ENCODE peak calls at places on chromosomes 16 and 17, in eight cellular contexts. One of them, this sample, is unnamed. For H3K9me3, the result is how much of the 10 kb centered on the place peaks cover.

GRCh38 chr17:73424571-73424970 is 112.8 kb upstream of the CDC42EP4 start:
- DNase-seq in CD4-positive, alpha-beta memory T cell: no peak
- DNase-seq in effector memory CD4-positive, alpha-beta T cell: no peak
- DNase-seq in CD8-positive, alpha-beta T cell: no peak
- DNase-seq in AG04450: no peak
- DNase-seq in sigmoid colon: peak
- DNase-seq in right cardiac atrium: no peak
- DNase-seq in CD4-positive, alpha-beta T cell: no peak
- DNase-seq in this sample: no peak

GRCh38 chr17:73531171-73531570 is 113.1 kb downstream of the SDK2 start:
- DNase-seq in CD4-positive, alpha-beta memory T cell: no peak
- DNase-seq in effector memory CD4-positive, alpha-beta T cell: no peak
- DNase-seq in CD8-positive, alpha-beta T cell: no peak
- DNase-seq in AG04450: no peak
- DNase-seq in sigmoid colon: no peak
- DNase-seq in right cardiac atrium: no peak
- DNase-seq in CD4-positive, alpha-beta T cell: no peak
- DNase-seq in this sample: no peak

GRCh38 chr17:61517843-61518606 is 65.8 kb downstream of the TBX4 start:
- DNase-seq in CD4-positive, alpha-beta memory T cell: no peak
- DNase-seq in effector memory CD4-positive, alpha-beta T cell: no peak
- DNase-seq in CD8-positive, alpha-beta T cell: no peak
- DNase-seq in AG04450: no peak
- DNase-seq in sigmoid colon: no peak
- DNase-seq in right cardiac atrium: no peak
- DNase-seq in CD4-positive, alpha-beta T cell: no peak
- DNase-seq in this sample: no peak

GRCh38 chr17:59756236-59756818 is 48.9 kb downstream of the VMP1 start:
- DNase-seq in CD4-positive, alpha-beta memory T cell: no peak
- DNase-seq in effector memory CD4-positive, alpha-beta T cell: no peak
- DNase-seq in CD8-positive, alpha-beta T cell: no peak
- DNase-seq in AG04450: no peak
- DNase-seq in sigmoid colon: no peak
- DNase-seq in right cardiac atrium: no peak
- DNase-seq in CD4-positive, alpha-beta T cell: no peak
- DNase-seq in this sample: no peak

GRCh38 chr17:42120161-42121065 is 754 bp downstream of the KAT2A start:
- DNase-seq in CD4-positive, alpha-beta memory T cell: no peak
- DNase-seq in effector memory CD4-positive, alpha-beta T cell: no peak
- DNase-seq in CD8-positive, alpha-beta T cell: no peak
- DNase-seq in AG04450: no peak
- DNase-seq in sigmoid colon: no peak
- DNase-seq in right cardiac atrium: no peak
- DNase-seq in CD4-positive, alpha-beta T cell: no peak
- DNase-seq in this sample: no peak

GRCh38 chr16:3045758-3046505 is 429 bp upstream of the MMP25 start:
- DNase-seq in CD4-positive, alpha-beta memory T cell: no peak
- DNase-seq in effector memory CD4-positive, alpha-beta T cell: no peak
- DNase-seq in CD8-positive, alpha-beta T cell: no peak
- DNase-seq in AG04450: no peak
- DNase-seq in sigmoid colon: no peak
- DNase-seq in right cardiac atrium: no peak
- DNase-seq in CD4-positive, alpha-beta T cell: no peak
- DNase-seq in this sample: no peak

GRCh38 chr17:48162946-48163506 is 55.5 kb downstream of the SNX11 start:
- DNase-seq in CD4-positive, alpha-beta memory T cell: no peak
- DNase-seq in effector memory CD4-positive, alpha-beta T cell: no peak
- DNase-seq in CD8-positive, alpha-beta T cell: no peak
- DNase-seq in AG04450: no peak
- DNase-seq in sigmoid colon: no peak
- DNase-seq in right cardiac atrium: no peak
- DNase-seq in CD4-positive, alpha-beta T cell: no peak
- DNase-seq in this sample: no peak

GRCh38 chr17:44865921-44866320 is 18.2 kb downstream of the HIGD1B start:
- DNase-seq in CD4-positive, alpha-beta memory T cell: no peak
- DNase-seq in effector memory CD4-positive, alpha-beta T cell: no peak
- DNase-seq in CD8-positive, alpha-beta T cell: no peak
- DNase-seq in AG04450: no peak
- DNase-seq in sigmoid colon: no peak
- DNase-seq in right cardiac atrium: no peak
- DNase-seq in CD4-positive, alpha-beta T cell: no peak
- DNase-seq in this sample: no peak

GRCh38 chr17:8189711-8190477 is at the start of gene BORCS6:
- DNase-seq in CD4-positive, alpha-beta memory T cell: peak
- DNase-seq in effector memory CD4-positive, alpha-beta T cell: peak
- DNase-seq in CD8-positive, alpha-beta T cell: peak
- DNase-seq in AG04450: peak
- DNase-seq in sigmoid colon: peak
- DNase-seq in right cardiac atrium: peak
- DNase-seq in CD4-positive, alpha-beta T cell: peak
- DNase-seq in this sample: peak

GRCh38 chr17:62578757-62579487 is 48.5 kb upstream of the MRC2 start:
- DNase-seq in CD4-positive, alpha-beta memory T cell: no peak
- DNase-seq in effector memory CD4-positive, alpha-beta T cell: no peak
- DNase-seq in CD8-positive, alpha-beta T cell: no peak
- DNase-seq in AG04450: no peak
- DNase-seq in sigmoid colon: no peak
- DNase-seq in right cardiac atrium: no peak
- DNase-seq in CD4-positive, alpha-beta T cell: no peak
- DNase-seq in this sample: no peak

GRCh38 chr17:45580914-45581313 is 90.4 kb upstream of the PLEKHM1 start:
- DNase-seq in CD4-positive, alpha-beta memory T cell: no peak
- DNase-seq in effector memory CD4-positive, alpha-beta T cell: no peak
- DNase-seq in CD8-positive, alpha-beta T cell: no peak
- DNase-seq in AG04450: no peak
- DNase-seq in sigmoid colon: no peak
- DNase-seq in right cardiac atrium: no peak
- DNase-seq in CD4-positive, alpha-beta T cell: no peak
- DNase-seq in this sample: no peak

GRCh38 chr16:57325458-57325857 is 33.1 kb upstream of the CCL22 start:
- DNase-seq in CD4-positive, alpha-beta memory T cell: no peak
- DNase-seq in effector memory CD4-positive, alpha-beta T cell: no peak
- DNase-seq in CD8-positive, alpha-beta T cell: no peak
- DNase-seq in AG04450: no peak
- DNase-seq in sigmoid colon: no peak
- DNase-seq in right cardiac atrium: no peak
- DNase-seq in CD4-positive, alpha-beta T cell: no peak
- DNase-seq in this sample: no peak

GRCh38 chr17:57889892-57890856 is 40.3 kb upstream of the MRPS23 start:
- DNase-seq in CD4-positive, alpha-beta memory T cell: no peak
- DNase-seq in effector memory CD4-positive, alpha-beta T cell: no peak
- DNase-seq in CD8-positive, alpha-beta T cell: no peak
- DNase-seq in AG04450: no peak
- DNase-seq in sigmoid colon: peak
- DNase-seq in right cardiac atrium: peak
- DNase-seq in CD4-positive, alpha-beta T cell: no peak
- DNase-seq in this sample: no peak

GRCh38 chr16:35305476-35305875 is 1846.1 kb downstream of the TP53TG3F start:
- DNase-seq in CD4-positive, alpha-beta memory T cell: no peak
- DNase-seq in effector memory CD4-positive, alpha-beta T cell: no peak
- DNase-seq in CD8-positive, alpha-beta T cell: no peak
- DNase-seq in AG04450: no peak
- DNase-seq in sigmoid colon: no peak
- DNase-seq in right cardiac atrium: no peak
- DNase-seq in CD4-positive, alpha-beta T cell: no peak
- DNase-seq in this sample: no peak
- H3K9me3 ChIP-seq in CD4-positive, alpha-beta memory T cell: under half
- H3K9me3 ChIP-seq in effector memory CD4-positive, alpha-beta T cell: under half
- H3K9me3 ChIP-seq in CD8-positive, alpha-beta T cell: under half
- H3K9me3 ChIP-seq in AG04450: under half
- H3K9me3 ChIP-seq in sigmoid colon: under half
- H3K9me3 ChIP-seq in right cardiac atrium: under half
- H3K9me3 ChIP-seq in CD4-positive, alpha-beta T cell: under half
- H3K9me3 ChIP-seq in this sample: under half

DNA sequence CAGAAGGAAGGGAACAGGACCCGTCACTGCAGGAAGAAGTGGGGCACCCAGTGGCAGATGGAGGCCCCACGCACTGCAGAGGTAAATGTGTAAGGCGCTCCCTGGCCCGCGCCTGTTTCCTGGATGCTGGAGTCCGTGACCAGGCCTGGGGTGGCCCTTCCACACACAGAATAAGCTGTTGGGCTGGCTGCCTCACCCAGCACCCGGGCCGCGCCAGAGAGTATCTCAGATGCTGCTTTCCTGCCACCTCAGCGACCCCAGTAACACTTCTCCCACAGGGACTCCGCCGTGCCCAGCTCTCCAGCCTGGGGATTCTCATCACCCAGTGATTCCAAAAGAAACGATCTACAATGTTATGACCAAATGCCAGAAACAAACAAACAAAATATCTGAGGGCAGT is 1993.1 kb downstream of the TP53TG3F start:
- DNase-seq in CD4-positive, alpha-beta memory T cell: no peak
- DNase-seq in effector memory CD4-positive, alpha-beta T cell: no peak
- DNase-seq in CD8-positive, alpha-beta T cell: no peak
- DNase-seq in AG04450: no peak
- DNase-seq in sigmoid colon: no peak
- DNase-seq in right cardiac atrium: no peak
- DNase-seq in CD4-positive, alpha-beta T cell: no peak
- DNase-seq in this sample: no peak
- H3K9me3 ChIP-seq in CD4-positive, alpha-beta memory T cell: under half
- H3K9me3 ChIP-seq in effector memory CD4-positive, alpha-beta T cell: under half
- H3K9me3 ChIP-seq in CD8-positive, alpha-beta T cell: under half
- H3K9me3 ChIP-seq in AG04450: half or more
- H3K9me3 ChIP-seq in sigmoid colon: under half
- H3K9me3 ChIP-seq in right cardiac atrium: under half
- H3K9me3 ChIP-seq in CD4-positive, alpha-beta T cell: under half
- H3K9me3 ChIP-seq in this sample: under half

GRCh38 chr16:58467915-58468314 is 32.0 kb upstream of the NDRG4 start:
- DNase-seq in CD4-positive, alpha-beta memory T cell: no peak
- DNase-seq in effector memory CD4-positive, alpha-beta T cell: no peak
- DNase-seq in CD8-positive, alpha-beta T cell: no peak
- DNase-seq in AG04450: no peak
- DNase-seq in sigmoid colon: no peak
- DNase-seq in right cardiac atrium: no peak
- DNase-seq in CD4-positive, alpha-beta T cell: no peak
- DNase-seq in this sample: no peak
- H3K9me3 ChIP-seq in CD4-positive, alpha-beta memory T cell: under half
- H3K9me3 ChIP-seq in effector memory CD4-positive, alpha-beta T cell: under half
- H3K9me3 ChIP-seq in CD8-positive, alpha-beta T cell: under half
- H3K9me3 ChIP-seq in AG04450: under half
- H3K9me3 ChIP-seq in sigmoid colon: under half
- H3K9me3 ChIP-seq in right cardiac atrium: under half
- H3K9me3 ChIP-seq in CD4-positive, alpha-beta T cell: under half
- H3K9me3 ChIP-seq in this sample: under half

DNA sequence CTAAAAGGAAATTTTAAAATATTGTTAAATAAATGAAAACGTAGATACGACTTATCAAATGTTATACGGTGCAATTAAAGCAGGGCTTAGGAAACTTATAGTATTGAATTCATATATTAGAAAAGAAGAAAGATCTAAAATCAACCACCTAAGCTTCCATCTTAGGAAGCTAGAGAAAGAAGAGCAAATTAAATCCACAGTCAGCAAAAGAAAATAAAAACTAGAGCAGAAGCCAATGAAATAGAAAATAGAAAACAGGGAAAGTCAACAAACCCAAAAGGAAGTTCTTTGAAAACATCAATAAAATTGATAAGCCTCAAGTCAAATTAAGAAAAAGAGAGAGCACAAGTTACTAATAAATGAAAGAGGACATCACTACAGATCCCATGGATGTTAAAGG is 74.6 kb upstream of the CACNG5 start:
- DNase-seq in CD4-positive, alpha-beta memory T cell: no peak
- DNase-seq in effector memory CD4-positive, alpha-beta T cell: no peak
- DNase-seq in CD8-positive, alpha-beta T cell: no peak
- DNase-seq in AG04450: no peak
- DNase-seq in sigmoid colon: no peak
- DNase-seq in right cardiac atrium: no peak
- DNase-seq in CD4-positive, alpha-beta T cell: no peak
- DNase-seq in this sample: no peak
- H3K9me3 ChIP-seq in CD4-positive, alpha-beta memory T cell: under half
- H3K9me3 ChIP-seq in effector memory CD4-positive, alpha-beta T cell: under half
- H3K9me3 ChIP-seq in CD8-positive, alpha-beta T cell: under half
- H3K9me3 ChIP-seq in AG04450: under half
- H3K9me3 ChIP-seq in sigmoid colon: under half
- H3K9me3 ChIP-seq in right cardiac atrium: under half
- H3K9me3 ChIP-seq in CD4-positive, alpha-beta T cell: under half
- H3K9me3 ChIP-seq in this sample: under half

GRCh38 chr16:76748698-76749097 is 442.3 kb upstream of the MON1B start:
- DNase-seq in CD4-positive, alpha-beta memory T cell: no peak
- DNase-seq in effector memory CD4-positive, alpha-beta T cell: no peak
- DNase-seq in CD8-positive, alpha-beta T cell: no peak
- DNase-seq in AG04450: no peak
- DNase-seq in sigmoid colon: no peak
- DNase-seq in right cardiac atrium: no peak
- DNase-seq in CD4-positive, alpha-beta T cell: no peak
- DNase-seq in this sample: no peak
- H3K9me3 ChIP-seq in CD4-positive, alpha-beta memory T cell: under half
- H3K9me3 ChIP-seq in effector memory CD4-positive, alpha-beta T cell: under half
- H3K9me3 ChIP-seq in CD8-positive, alpha-beta T cell: under half
- H3K9me3 ChIP-seq in AG04450: under half
- H3K9me3 ChIP-seq in sigmoid colon: under half
- H3K9me3 ChIP-seq in right cardiac atrium: under half
- H3K9me3 ChIP-seq in CD4-positive, alpha-beta T cell: under half
- H3K9me3 ChIP-seq in this sample: under half

GRCh38 chr16:847681-848445 is 47.3 kb upstream of the GNG13 start:
- DNase-seq in CD4-positive, alpha-beta memory T cell: no peak
- DNase-seq in effector memory CD4-positive, alpha-beta T cell: no peak
- DNase-seq in CD8-positive, alpha-beta T cell: no peak
- DNase-seq in AG04450: no peak
- DNase-seq in sigmoid colon: peak
- DNase-seq in right cardiac atrium: peak
- DNase-seq in CD4-positive, alpha-beta T cell: no peak
- DNase-seq in this sample: no peak
- H3K9me3 ChIP-seq in CD4-positive, alpha-beta memory T cell: under half
- H3K9me3 ChIP-seq in effector memory CD4-positive, alpha-beta T cell: under half
- H3K9me3 ChIP-seq in CD8-positive, alpha-beta T cell: under half
- H3K9me3 ChIP-seq in AG04450: half or more
- H3K9me3 ChIP-seq in sigmoid colon: under half
- H3K9me3 ChIP-seq in right cardiac atrium: under half
- H3K9me3 ChIP-seq in CD4-positive, alpha-beta T cell: under half
- H3K9me3 ChIP-seq in this sample: under half